ENCODE peak calls at places on chromosome 11, in five cellular contexts. T is tibial artery, Y is fibroblast of mammary gland, M is brain microvascular endothelial cell, V is colonic mucosa. J is an unnamed sample.

GRCh38 chr11:2920343-2920742 is 8.9 kb downstream of the PHLDA2 start:
- DNase-seq in V (no peak), T (no peak), M (no peak), Y (no peak), J (no peak)

GRCh38 chr11:113384551-113384950 is 3.0 kb upstream of the ANKK1 start:
- DNase-seq in Y (peak), M (peak), T (no peak), V (no peak), J (no peak)

GRCh38 chr11:115843685-115844084 is 339.5 kb upstream of the CADM1 start:
- DNase-seq in V (no peak), T (no peak), Y (no peak), M (no peak), J (no peak)

GRCh38 chr11:26764825-26765224 is 43.0 kb upstream of the SLC5A12 start:
- DNase-seq in V (no peak), M (no peak), Y (no peak), T (no peak), J (no peak)

GRCh38 chr11:8258771-8259170 is 4.9 kb downstream of the LMO1 start:
- DNase-seq in T (peak), V (no peak), M (peak), Y (peak), J (no peak)

GRCh38 chr11:99370557-99371200 is 349.9 kb downstream of the CNTN5 start:
- DNase-seq in T (no peak), M (peak), V (no peak), Y (peak), J (no peak)

GRCh38 chr11:114440121-114440860 is 1.0 kb downstream of the REXO2 start:
- DNase-seq in T (no peak), Y (no peak), V (no peak), M (no peak), J (no peak)

GRCh38 chr11:27158763-27159679 is 118.4 kb downstream of the BBOX1 start:
- DNase-seq in M (peak), T (peak), Y (peak), V (peak), J (no peak)

GRCh38 chr11:61602775-61603569 is 22.1 kb upstream of the SYT7 start:
- DNase-seq in Y (peak), M (peak), T (peak), V (peak), J (no peak)

GRCh38 chr11:61601512-61601911 is 20.6 kb upstream of the SYT7 start:
- DNase-seq in V (no peak), M (no peak), Y (no peak), T (no peak), J (no peak)

GRCh38 chr11:20127671-20128527 is 32.4 kb downstream of the DBX1 start:
- DNase-seq in Y (peak), V (peak), M (peak), T (peak), J (peak)

GRCh38 chr11:7642747-7643146 is 30.6 kb downstream of the CYB5R2 start:
- DNase-seq in Y (no peak), T (no peak), M (no peak), V (no peak), J (no peak)

GRCh38 chr11:64539711-64540420 is 51.2 kb upstream of the SLC22A12 start:
- DNase-seq in Y (no peak), T (no peak), V (no peak), M (no peak), J (no peak)

GRCh38 chr11:16356751-16357365 is 512 bp upstream of the SOX6 start:
- DNase-seq in T (peak), M (peak), Y (no peak), V (no peak), J (no peak)

GRCh38 chr11:36425593-36426206 is 84.4 kb downstream of the TRAF6 start:
- DNase-seq in V (no peak), M (peak), T (no peak), Y (peak), J (no peak)

GRCh38 chr11:20584093-20584774 is 15.2 kb upstream of the SLC6A5 start:
- DNase-seq in Y (no peak), V (no peak), T (no peak), M (no peak), J (no peak)

GRCh38 chr11:107549253-107549953 is 16.1 kb downstream of the ALKBH8 start:
- DNase-seq in V (peak), M (peak), T (no peak), Y (peak), J (peak)

GRCh38 chr11:36718481-36718880 is 120.4 kb upstream of the RAG2 start:
- DNase-seq in M (no peak), T (no peak), Y (no peak), V (no peak), J (no peak)

GRCh38 chr11:126546191-126546590 is 190.7 kb downstream of the ST3GAL4 start:
- DNase-seq in Y (peak), T (no peak), V (no peak), M (no peak), J (no peak)

GRCh38 chr11:21625982-21626381 is 566.9 kb upstream of the ANO5 start:
- DNase-seq in V (no peak), Y (no peak), T (peak), M (no peak), J (no peak)

GRCh38 chr11:9821008-9821752 is 157.3 kb downstream of the SWAP70 start:
- DNase-seq in T (no peak), Y (peak), M (no peak), V (no peak), J (no peak)

GRCh38 chr11:28144808-28145207 is 36.6 kb downstream of the METTL15 start:
- DNase-seq in T (no peak), V (no peak), Y (peak), M (no peak), J (no peak)

GRCh38 chr11:30567148-30567547 is 19.0 kb downstream of the MPPED2 start:
- DNase-seq in T (no peak), V (no peak), Y (no peak), M (no peak), J (no peak)

GRCh38 chr11:129652828-129653227 is 162.8 kb upstream of the TMEM45B start:
- DNase-seq in V (no peak), Y (peak), T (no peak), M (peak), J (no peak)

GRCh38 chr11:35427158-35427557 is 7.8 kb upstream of the SLC1A2 start:
- DNase-seq in Y (peak), M (peak), V (no peak), T (peak), J (no peak)

GRCh38 chr11:77035580-77035979 is 1.4 kb downstream of the B3GNT6 start:
- DNase-seq in V (peak), T (no peak), M (no peak), Y (no peak), J (no peak)

GRCh38 chr11:76327223-76327622 is 53.7 kb downstream of the THAP12 start:
- DNase-seq in T (no peak), V (no peak), M (no peak), Y (no peak), J (no peak)

GRCh38 chr11:23359297-23359696 is 499.0 kb upstream of the CCDC179 start:
- DNase-seq in Y (peak), M (peak), V (peak), T (no peak), J (no peak)

GRCh38 chr11:6468712-6469495 is 4.8 kb downstream of the TRIM3 start:
- DNase-seq in V (peak), M (peak), T (peak), Y (peak), J (no peak)

GRCh38 chr11:36186340-36186739 is 102.9 kb downstream of the COMMD9 start:
- DNase-seq in T (no peak), M (peak), V (no peak), Y (peak), J (no peak)

GRCh38 chr11:35893796-35894475 is 49.9 kb upstream of the LDLRAD3 start:
- DNase-seq in T (no peak), Y (peak), V (peak), M (no peak), J (no peak)

DNA sequence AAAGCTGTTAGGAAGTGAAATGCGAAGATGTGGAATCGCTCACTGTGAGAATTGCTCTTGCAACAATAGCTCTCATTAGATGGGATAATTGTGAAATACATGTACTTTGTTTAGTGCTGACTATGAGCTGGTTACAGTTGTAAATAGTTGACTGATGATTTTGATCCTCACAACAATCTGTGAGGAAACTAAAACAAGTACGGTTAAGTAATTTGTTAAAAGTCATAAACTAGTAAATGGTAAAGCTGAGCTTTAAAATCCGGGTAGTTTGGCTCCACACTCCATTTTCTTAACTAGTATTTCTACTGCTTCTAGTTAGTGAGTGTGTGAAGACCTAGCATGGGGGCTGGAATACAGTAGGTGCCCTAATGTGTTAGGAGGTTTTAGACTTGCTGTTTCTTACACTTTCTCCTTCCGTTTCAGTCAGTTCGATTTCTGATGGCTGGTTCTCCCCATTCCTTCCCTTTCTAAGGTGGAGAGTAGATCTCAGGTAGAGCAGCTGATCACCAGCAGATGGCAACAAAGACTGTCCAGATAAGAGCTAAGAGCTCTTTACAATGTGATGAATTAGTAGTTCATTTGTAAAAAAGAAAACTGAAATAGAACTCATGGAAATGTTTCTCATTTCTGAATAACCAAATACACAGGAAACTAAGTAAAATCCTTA is 16.3 kb upstream of the CYP2R1 start:
- DNase-seq in T (no peak), Y (peak), M (peak), V (peak), J (peak)
- TF ChIP-seq CTCF in T (peak), Y (peak), M (peak), V (peak), J (peak)

GRCh38 chr11:37861671-37862070 is 1263.6 kb upstream of the RAG2 start:
- DNase-seq in M (no peak), Y (no peak), T (no peak), V (no peak), J (no peak)

GRCh38 chr11:37857726-37858125 is 1259.7 kb upstream of the RAG2 start:
- DNase-seq in T (no peak), Y (no peak), M (no peak), V (no peak), J (no peak)

GRCh38 chr11:37858398-37858797 is 1260.4 kb upstream of the RAG2 start:
- DNase-seq in V (no peak), Y (no peak), T (no peak), M (no peak), J (no peak)
- TF ChIP-seq CTCF in V (no peak), Y (peak), T (no peak), M (peak), J (no peak)

DNA sequence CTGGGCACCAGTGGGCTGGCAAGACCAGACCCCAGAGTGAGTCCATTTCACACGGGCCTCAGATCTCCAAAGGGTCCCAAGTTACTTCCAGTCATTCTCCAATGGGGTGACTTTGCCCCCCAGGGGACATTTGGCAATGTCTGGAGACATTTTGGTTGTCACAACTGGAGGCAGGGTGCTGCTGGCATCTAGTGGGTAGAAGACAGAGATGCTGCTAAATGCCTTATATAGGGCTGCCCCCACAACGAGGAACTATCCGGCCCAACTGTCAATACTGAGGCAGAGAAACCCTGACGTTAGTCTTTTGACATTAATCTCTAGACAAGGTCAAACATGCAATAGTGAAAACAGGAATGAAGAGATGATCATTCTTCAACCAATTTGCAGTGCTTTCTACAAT is 6.4 kb downstream of the RTN4RL2 start:
- DNase-seq in T (no peak), V (no peak), Y (no peak), M (no peak), J (no peak)
- TF ChIP-seq CTCF in T (no peak), V (no peak), Y (no peak), M (no peak), J (no peak)

GRCh38 chr11:67576742-67577475 is 6.7 kb upstream of the GSTP1 start:
- DNase-seq in M (no peak), V (no peak), Y (no peak), T (no peak), J (no peak)
- TF ChIP-seq CTCF in M (peak), V (no peak), Y (no peak), T (no peak), J (no peak)

GRCh38 chr11:119262668-119263351 is 54.1 kb downstream of the MCAM start:
- DNase-seq in V (no peak), Y (peak), M (peak), T (no peak), J (no peak)
- TF ChIP-seq CTCF in V (no peak), Y (peak), M (peak), T (no peak), J (no peak)

DNA sequence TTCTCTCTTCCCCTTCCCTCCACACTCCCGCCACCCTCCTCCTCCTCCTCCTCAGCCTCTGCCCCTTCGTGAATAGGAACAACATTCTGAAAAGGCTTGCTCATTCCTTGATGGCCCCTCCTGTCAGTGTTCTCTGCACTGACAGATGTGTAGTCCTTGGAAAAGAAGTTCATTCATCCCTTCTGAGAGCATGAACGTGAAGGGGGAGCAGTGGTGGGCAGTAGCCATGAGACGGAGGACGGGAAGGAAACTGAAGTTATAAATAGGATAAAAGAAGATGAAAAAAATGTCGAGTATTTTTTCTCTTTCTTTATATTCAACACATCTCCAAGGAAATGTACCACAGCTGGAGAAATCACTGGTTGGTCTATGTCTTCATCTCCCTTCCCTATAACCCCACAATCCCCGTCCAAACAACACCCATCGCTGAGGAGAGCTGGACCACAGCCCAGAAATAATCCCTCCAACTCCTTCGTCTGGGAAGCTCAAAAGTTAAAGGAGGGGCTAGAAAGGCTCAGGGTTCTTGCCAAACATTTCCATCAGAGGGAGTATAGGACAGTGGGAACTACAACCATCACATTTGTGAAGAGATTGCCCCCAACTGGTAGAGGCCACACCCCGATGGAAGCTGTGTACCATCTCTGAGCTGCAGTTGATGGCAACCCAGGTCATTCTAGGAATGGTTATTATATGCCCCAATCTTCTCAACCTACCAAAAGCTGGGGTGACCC is 33.5 kb downstream of the ETS1 start:
- DNase-seq in M (no peak), T (no peak), V (no peak), Y (peak), J (no peak)
- TF ChIP-seq CTCF in M (peak), T (peak), V (no peak), Y (peak), J (no peak)

GRCh38 chr11:11037162-11037732 is 179.4 kb upstream of the ZBED5 start:
- DNase-seq in T (no peak), V (no peak), Y (no peak), M (no peak), J (no peak)
- TF ChIP-seq CTCF in T (no peak), V (no peak), Y (no peak), M (no peak), J (no peak)

GRCh38 chr11:70796601-70797000 is 398.3 kb downstream of the CTTN start:
- DNase-seq in V (no peak), T (no peak), M (no peak), Y (no peak), J (no peak)
- TF ChIP-seq CTCF in V (no peak), T (no peak), M (peak), Y (peak), J (no peak)

DNA sequence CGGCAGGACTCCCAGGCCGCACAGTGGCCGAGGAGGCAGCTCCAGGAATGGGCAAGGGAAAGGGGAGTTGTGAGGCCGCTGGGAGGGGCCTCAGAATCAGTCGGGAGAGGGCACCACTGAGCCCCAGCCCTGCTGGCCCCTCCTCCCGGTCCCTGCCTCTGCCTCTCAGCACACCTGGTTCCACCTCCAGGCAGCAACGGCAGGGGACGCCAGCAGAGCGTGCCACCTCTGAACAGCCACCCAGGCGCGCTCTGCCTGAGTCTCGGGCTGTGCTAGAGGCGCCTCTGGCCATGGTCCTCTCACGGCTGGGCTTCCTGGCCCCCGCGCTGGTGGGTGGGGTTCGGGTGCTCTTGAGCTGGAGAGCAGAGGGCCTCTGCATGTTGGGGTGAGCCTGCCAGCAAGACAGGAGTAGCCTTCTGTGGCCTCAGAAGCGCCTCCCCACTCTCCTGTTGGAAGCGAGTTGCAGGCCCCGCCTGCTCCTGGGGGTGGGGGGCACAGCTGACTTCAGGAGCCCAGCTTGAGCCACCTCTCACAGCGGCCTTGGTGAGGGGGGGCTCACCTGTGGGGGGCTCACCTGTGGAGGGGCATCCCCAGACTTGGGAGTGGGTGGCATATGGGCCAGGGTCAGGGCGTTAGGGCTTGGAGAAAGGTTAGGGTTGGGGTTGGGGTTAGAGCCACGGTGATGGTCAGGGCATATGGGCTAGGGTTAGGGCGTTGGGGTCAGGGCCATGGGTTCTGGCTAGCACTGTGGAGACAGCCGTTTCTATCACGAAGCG is 32.8 kb downstream of the MOB2 start:
- DNase-seq in Y (no peak), T (no peak), V (peak), M (no peak), J (peak)
- TF ChIP-seq CTCF in Y (no peak), T (peak), V (no peak), M (peak), J (peak)